ENCODE peak calls at places on chromosomes 11 and 22, in eight cellular contexts. N is epithelial cell of esophagus; O is osteoblast; S is DMS53; E is AML-193; A is SHP77 treated with DMSO at 0.1 percent for 48 hours; T is activated gamma-delta T cell treated with anti-CD3 and anti-CD28 coated beads, Interleukin-2, amount 50 U/mL, for 16 hours; Q is gastrocnemius medialis. M is an unnamed sample.

GRCh38 chr11:44927174-44927661 is 23.5 kb downstream of the TP53I11 start:
- DNase-seq in N (peak), O (peak), S (peak), E (peak), A (peak), T (peak), Q (peak), M (peak)

GRCh38 chr11:121236115-121237001 is 56.2 kb upstream of the SC5D start:
- DNase-seq in N (peak), O (no peak), S (no peak), E (no peak), A (no peak), T (no peak), Q (no peak), M (no peak)

GRCh38 chr11:45079075-45079444 is 67.4 kb upstream of the PRDM11 start:
- DNase-seq in N (no peak), O (no peak), S (no peak), E (no peak), A (no peak), T (no peak), Q (no peak), M (no peak)

GRCh38 chr11:95134491-95134890 is 44.8 kb downstream of the ENDOD1 start:
- DNase-seq in N (peak), O (peak), S (no peak), E (no peak), A (no peak), T (no peak), Q (no peak), M (no peak)

GRCh38 chr22:37273126-37273845 is 9.0 kb upstream of the CYTH4 start:
- DNase-seq in N (no peak), O (peak), S (no peak), E (no peak), A (no peak), T (no peak), Q (no peak), M (peak)

GRCh38 chr11:68542617-68543016 is 82.1 kb downstream of the PPP6R3 start:
- DNase-seq in N (peak), O (peak), S (no peak), E (no peak), A (no peak), T (no peak), Q (no peak), M (no peak)

GRCh38 chr11:115226556-115226955 is 277.7 kb downstream of the CADM1 start:
- DNase-seq in N (peak), O (peak), S (peak), E (no peak), A (no peak), T (no peak), Q (no peak), M (peak)

GRCh38 chr11:25247336-25247735 is 750.5 kb downstream of the LUZP2 start:
- DNase-seq in N (peak), O (no peak), S (no peak), E (no peak), A (no peak), T (no peak), Q (no peak), M (no peak)

GRCh38 chr22:44999687-45000086 is 10.1 kb downstream of the PHF21B start:
- DNase-seq in N (no peak), O (no peak), S (no peak), E (no peak), A (no peak), T (no peak), Q (no peak), M (no peak)

GRCh38 chr22:23499845-23500500 is 80.1 kb downstream of the IGLL1 start:
- DNase-seq in N (no peak), O (no peak), S (no peak), E (no peak), A (no peak), T (no peak), Q (no peak), M (no peak)

GRCh38 chr22:28570697-28571373 is 108.8 kb downstream of the TTC28 start:
- DNase-seq in N (no peak), O (no peak), S (no peak), E (no peak), A (no peak), T (no peak), Q (no peak), M (no peak)

GRCh38 chr22:37930270-37930951 is 23.0 kb downstream of the C22orf23 start:
- DNase-seq in N (no peak), O (peak), S (peak), E (no peak), A (peak), T (no peak), Q (no peak), M (no peak)

GRCh38 chr11:2194877-2195755 is 23.5 kb upstream of the TH start:
- DNase-seq in N (peak), O (peak), S (peak), E (peak), A (no peak), T (peak), Q (no peak), M (no peak)

GRCh38 chr11:71930556-71931244 is 1.9 kb downstream of the RNF121 start:
- DNase-seq in N (no peak), O (no peak), S (no peak), E (no peak), A (no peak), T (no peak), Q (no peak), M (no peak)

GRCh38 chr11:102583437-102583836 is 41.7 kb downstream of the MMP20 start:
- DNase-seq in N (no peak), O (no peak), S (no peak), E (no peak), A (no peak), T (no peak), Q (no peak), M (no peak)

GRCh38 chr11:6925636-6926207 is 504 bp upstream of the ZNF215 start:
- DNase-seq in N (peak), O (peak), S (peak), E (no peak), A (no peak), T (no peak), Q (no peak), M (peak)

GRCh38 chr11:6354651-6355485 is 34.6 kb upstream of the CAVIN3 start:
- DNase-seq in N (no peak), O (no peak), S (peak), E (no peak), A (no peak), T (no peak), Q (no peak), M (no peak)

GRCh38 chr11:96228472-96228871 is 114.5 kb downstream of the MAML2 start:
- DNase-seq in N (peak), O (peak), S (no peak), E (no peak), A (no peak), T (no peak), Q (no peak), M (no peak)

GRCh38 chr11:35211952-35212351 is 73.0 kb downstream of the CD44 start:
- DNase-seq in N (no peak), O (no peak), S (no peak), E (peak), A (no peak), T (no peak), Q (no peak), M (no peak)

M was measured in SW480.